ENCODE peak calls at places on chromosomes 2 and 18, in seven cellular contexts. K, R, I, Q, P, X and L are unnamed samples.

GRCh38 chr2:109385506-109385905 is 228.3 kb downstream of the SEPTIN10 start:
- DNase-seq in I (no peak), P (no peak), R (no peak), K (no peak), X (no peak), Q (no peak), L (no peak)

GRCh38 chr2:102369866-102370265 is 14.3 kb downstream of the IL18R1 start:
- DNase-seq in P (no peak), X (no peak), I (no peak), Q (no peak), K (no peak), R (no peak), L (no peak)

GRCh38 chr2:148720501-148720998 is 76.0 kb downstream of the EPC2 start:
- DNase-seq in Q (no peak), P (no peak), X (no peak), I (no peak), K (no peak), R (no peak), L (peak; percentile 28)

GRCh38 chr2:177265386-177265690 is 811 bp upstream of the NFE2L2 start:
- DNase-seq in Q (no peak), P (no peak), K (no peak), X (no peak), R (no peak), I (no peak), L (no peak)

GRCh38 chr2:144713410-144713809 is 193.5 kb upstream of the ZEB2 start:
- DNase-seq in R (no peak), K (no peak), Q (no peak), X (no peak), I (no peak), P (no peak), L (no peak)

GRCh38 chr2:27378809-27379290 is 1.7 kb downstream of the ZNF513 start:
- DNase-seq in Q (no peak), X (no peak), I (no peak), R (no peak), K (no peak), P (no peak), L (no peak)

GRCh38 chr2:53087282-53087882 is 680.2 kb upstream of the CHAC2 start:
- DNase-seq in R (no peak), X (no peak), P (no peak), I (no peak), K (no peak), Q (peak; percentile 10), L (no peak)

GRCh38 chr2:150981826-150982225 is 279.8 kb downstream of the RBM43 start:
- DNase-seq in Q (no peak), X (no peak), I (no peak), P (no peak), K (no peak), R (no peak), L (no peak)

GRCh38 chr18:25422230-25422629 is 70.3 kb upstream of the ZNF521 start:
- DNase-seq in P (no peak), X (no peak), K (no peak), Q (no peak), R (no peak), I (no peak), L (no peak)

GRCh38 chr2:159895258-159896209 is 97.5 kb upstream of the CD302 start:
- DNase-seq in Q (no peak), I (no peak), R (no peak), K (peak; percentile 17), P (no peak), X (no peak), L (no peak)

GRCh38 chr2:113827426-113827825 is 62.5 kb upstream of the ACTR3 start:
- DNase-seq in R (no peak), I (no peak), P (no peak), Q (no peak), X (no peak), K (no peak), L (no peak)

GRCh38 chr2:189658281-189658680 is 3.0 kb upstream of the ASNSD1 start:
- DNase-seq in X (no peak), Q (no peak), I (no peak), P (no peak), R (no peak), K (peak; percentile 14), L (no peak)

GRCh38 chr2:202115385-202116060 is 42.5 kb downstream of the KIAA2012 start:
- DNase-seq in Q (peak; percentile 84), P (no peak), R (peak; percentile 69), X (peak; percentile 64), K (no peak), I (no peak), L (no peak)

GRCh38 chr2:44932564-44933392 is 8.7 kb upstream of the SIX3 start:
- DNase-seq in P (no peak), R (no peak), K (no peak), I (no peak), Q (no peak), X (no peak), L (no peak)

GRCh38 chr2:166661824-166662223 is 167.8 kb upstream of the SCN7A start:
- DNase-seq in X (no peak), Q (no peak), P (no peak), I (no peak), K (no peak), R (no peak), L (no peak)

GRCh38 chr2:189819297-189819704 is 35.1 kb downstream of the PMS1 start:
- DNase-seq in R (peak; percentile 49), Q (peak; percentile 60), X (peak; percentile 54), I (no peak), K (no peak), P (no peak), L (no peak)

GRCh38 chr2:218852911-218853667 is 6.5 kb upstream of the WNT6 start:
- DNase-seq in I (peak; percentile 50), R (no peak), P (peak; percentile 82), K (peak; percentile 81), X (peak; percentile 15), Q (no peak), L (peak; percentile 71)

GRCh38 chr2:39568116-39568515 is 97.6 kb upstream of the TMEM178A start:
- DNase-seq in Q (no peak), X (no peak), R (no peak), I (no peak), P (no peak), K (no peak), L (no peak)

GRCh38 chr2:45293182-45293581 is 283.9 kb upstream of the SIX2 start:
- DNase-seq in I (no peak), K (no peak), Q (no peak), P (no peak), R (peak; percentile 27), X (no peak), L (no peak)

GRCh38 chr18:57416542-57416941 is 18.6 kb upstream of the ONECUT2 start:
- DNase-seq in P (no peak), R (no peak), K (no peak), Q (no peak), I (no peak), X (no peak), L (no peak)

GRCh38 chr18:34976899-34977786 is 64.1 kb upstream of the MAPRE2 start:
- DNase-seq in X (no peak), Q (no peak), P (peak; percentile 77), I (peak; percentile 94), K (peak; percentile 84), R (no peak), L (peak; percentile 82)

GRCh38 chr2:154698238-154698788 is at the start of gene KCNJ3:
- DNase-seq in R (no peak), K (no peak), X (no peak), Q (no peak), I (no peak), P (no peak), L (no peak)

DNA sequence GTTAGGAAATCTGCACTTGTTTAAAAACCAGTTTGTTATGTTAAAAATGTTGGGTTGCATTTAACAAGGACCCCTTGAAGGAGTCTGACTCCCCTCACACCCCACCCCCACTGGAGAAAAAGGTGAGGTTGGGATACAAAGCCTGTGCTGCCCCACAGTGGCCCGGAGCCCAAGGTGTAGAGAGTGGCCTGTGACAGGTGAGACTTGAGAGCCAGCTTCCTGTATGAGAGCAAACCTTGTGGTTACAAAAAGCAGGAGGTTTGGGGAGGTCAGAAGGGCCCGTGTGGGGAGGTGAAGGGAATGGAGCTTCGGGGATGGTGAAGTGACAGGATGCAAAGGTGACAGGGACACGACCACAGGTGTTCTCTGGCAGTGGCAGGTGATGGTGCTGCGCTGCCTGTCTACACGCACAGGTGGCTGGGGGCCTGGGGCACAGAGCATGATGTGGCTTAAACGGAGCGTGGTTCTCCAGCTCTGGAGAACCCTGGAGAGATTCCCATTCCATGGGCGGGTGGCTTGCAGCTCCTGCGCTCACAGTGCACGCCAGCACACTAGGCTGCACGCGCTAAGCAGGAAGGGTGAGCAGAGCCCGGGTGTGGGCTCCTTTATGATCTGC is 29.0 kb downstream of the IMPA2 start:
- DNase-seq in I (no peak), K (no peak), P (no peak), X (no peak), Q (no peak), R (no peak), L (no peak)
- TF ChIP-seq CTCF in I (no peak), K (no peak), P (no peak), X (no peak), Q (no peak), R (no peak), L (no peak)

GRCh38 chr18:66749475-66750035 is 145.7 kb upstream of the CDH19 start:
- DNase-seq in X (no peak), K (no peak), I (no peak), Q (no peak), R (no peak), P (no peak), L (no peak)
- TF ChIP-seq CTCF in X (no peak), K (no peak), I (no peak), Q (no peak), R (no peak), P (no peak), L (no peak)

DNA sequence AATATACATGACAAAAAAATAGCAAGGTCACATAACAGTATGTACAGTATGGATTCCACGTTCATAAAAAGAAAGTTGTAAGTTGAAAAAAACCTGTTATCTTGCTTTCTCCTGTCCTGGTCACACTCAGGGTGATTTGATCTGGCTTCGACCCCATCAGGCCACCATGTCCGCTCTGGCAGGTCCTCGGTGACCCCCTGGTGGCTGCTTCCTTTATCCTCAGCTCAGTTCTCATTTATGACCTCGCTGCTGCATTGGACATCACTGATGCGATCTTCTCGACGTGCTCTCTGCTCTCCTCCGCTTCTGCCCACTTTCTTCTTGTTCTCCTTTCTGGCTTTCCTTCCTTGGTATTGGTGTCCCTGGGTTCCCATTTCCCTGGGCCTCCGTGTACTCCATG is 29.7 kb downstream of the DGKD start:
- DNase-seq in R (no peak), X (no peak), P (no peak), Q (no peak), I (no peak), K (peak; percentile 35), L (no peak)
- TF ChIP-seq CTCF in R (no peak), X (no peak), P (no peak), Q (no peak), I (no peak), K (peak; percentile 28), L (no peak)

DNA sequence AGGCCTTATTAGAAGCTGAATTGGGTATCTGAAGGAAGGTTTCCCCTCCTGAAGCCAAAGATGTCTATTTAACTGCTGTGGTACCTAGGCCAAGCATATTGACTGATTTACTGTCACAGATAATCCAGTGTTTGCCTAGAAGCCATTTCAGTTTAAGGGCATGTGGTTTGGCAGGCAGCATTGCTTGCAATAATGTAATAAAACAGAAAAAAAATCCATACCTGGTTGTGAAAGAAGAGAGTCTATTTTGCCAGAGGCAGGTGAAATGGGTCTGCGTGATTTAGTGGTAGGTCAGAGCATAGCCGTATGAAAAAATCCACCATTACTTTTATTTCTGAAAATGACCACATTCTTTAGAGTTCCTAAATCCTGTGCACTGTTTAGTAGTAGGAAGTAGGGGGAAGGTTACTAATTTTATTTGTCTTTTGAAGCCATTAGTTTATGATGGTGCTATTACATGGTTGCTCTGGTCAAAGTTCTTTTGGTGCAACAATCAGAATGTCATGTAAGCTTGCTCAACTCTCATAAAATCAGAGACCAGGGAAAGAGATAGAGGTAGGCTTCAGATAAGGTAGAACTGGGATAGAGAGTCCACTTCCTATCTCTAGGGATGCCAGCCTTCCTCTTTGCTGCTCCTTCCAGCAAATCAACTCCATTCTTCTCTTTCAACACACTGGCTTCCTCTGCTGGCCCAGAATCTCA is 343.4 kb downstream of the GPD2 start:
- DNase-seq in Q (no peak), X (no peak), K (no peak), P (no peak), I (no peak), R (no peak), L (no peak)
- TF ChIP-seq CTCF in Q (no peak), X (no peak), K (no peak), P (no peak), I (no peak), R (no peak), L (no peak)